ENCODE peak calls at places on chromosome X, in six cellular contexts. One of them, this sample, is unnamed.

GRCh38 chrX:16666541-16666940 is 16.6 kb downstream of the S100G start:
- DNase-seq in left ventricle myocardium inferior: no peak
- DNase-seq in AG08395: peak
- DNase-seq in RCC 7860: no peak
- DNase-seq in CD8-positive, alpha-beta T cell: no peak
- DNase-seq in kidney glomerular epithelial cell: no peak
- DNase-seq in this sample: no peak

GRCh38 chrX:49243166-49243565 is 7.9 kb downstream of the CCDC22 start:
- DNase-seq in left ventricle myocardium inferior: no peak
- DNase-seq in kidney glomerular epithelial cell: no peak
- DNase-seq in RCC 7860: no peak
- DNase-seq in AG08395: no peak
- DNase-seq in CD8-positive, alpha-beta T cell: no peak
- DNase-seq in this sample: no peak

GRCh38 chrX:94662665-94663064 is 988.7 kb downstream of the FAM133A start:
- DNase-seq in AG08395: no peak
- DNase-seq in kidney glomerular epithelial cell: no peak
- DNase-seq in RCC 7860: no peak
- DNase-seq in CD8-positive, alpha-beta T cell: no peak
- DNase-seq in left ventricle myocardium inferior: no peak
- DNase-seq in this sample: no peak

GRCh38 chrX:150514462-150514861 is 54.0 kb upstream of the MTM1 start:
- DNase-seq in kidney glomerular epithelial cell: no peak
- DNase-seq in AG08395: no peak
- DNase-seq in RCC 7860: no peak
- DNase-seq in left ventricle myocardium inferior: no peak
- DNase-seq in CD8-positive, alpha-beta T cell: no peak
- DNase-seq in this sample: no peak

GRCh38 chrX:28920554-28920953 is 333.3 kb downstream of the IL1RAPL1 start:
- DNase-seq in kidney glomerular epithelial cell: no peak
- DNase-seq in CD8-positive, alpha-beta T cell: no peak
- DNase-seq in AG08395: no peak
- DNase-seq in RCC 7860: no peak
- DNase-seq in left ventricle myocardium inferior: no peak
- DNase-seq in this sample: no peak

GRCh38 chrX:139890991-139891700 is 41.7 kb downstream of the ATP11C start:
- DNase-seq in left ventricle myocardium inferior: no peak
- DNase-seq in AG08395: peak
- DNase-seq in CD8-positive, alpha-beta T cell: no peak
- DNase-seq in kidney glomerular epithelial cell: no peak
- DNase-seq in RCC 7860: peak
- DNase-seq in this sample: no peak

GRCh38 chrX:18889982-18890381 is 93.9 kb downstream of the PHKA2 start:
- DNase-seq in kidney glomerular epithelial cell: no peak
- DNase-seq in left ventricle myocardium inferior: no peak
- DNase-seq in AG08395: no peak
- DNase-seq in CD8-positive, alpha-beta T cell: no peak
- DNase-seq in RCC 7860: no peak
- DNase-seq in this sample: no peak

GRCh38 chrX:137432609-137433008 is 133.3 kb upstream of the ZIC3 start:
- DNase-seq in RCC 7860: peak
- DNase-seq in AG08395: no peak
- DNase-seq in left ventricle myocardium inferior: no peak
- DNase-seq in kidney glomerular epithelial cell: no peak
- DNase-seq in CD8-positive, alpha-beta T cell: no peak
- DNase-seq in this sample: no peak

GRCh38 chrX:49053223-49054072 is 5.4 kb upstream of the CCDC120 start:
- DNase-seq in kidney glomerular epithelial cell: no peak
- DNase-seq in CD8-positive, alpha-beta T cell: peak
- DNase-seq in AG08395: peak
- DNase-seq in RCC 7860: no peak
- DNase-seq in left ventricle myocardium inferior: peak
- DNase-seq in this sample: peak

GRCh38 chrX:23008431-23009099 is 8.8 kb downstream of the DDX53 start:
- DNase-seq in AG08395: no peak
- DNase-seq in CD8-positive, alpha-beta T cell: no peak
- DNase-seq in left ventricle myocardium inferior: no peak
- DNase-seq in kidney glomerular epithelial cell: peak
- DNase-seq in RCC 7860: peak
- DNase-seq in this sample: no peak

GRCh38 chrX:30680618-30681017 is 27.4 kb downstream of the GK start:
- DNase-seq in CD8-positive, alpha-beta T cell: no peak
- DNase-seq in kidney glomerular epithelial cell: no peak
- DNase-seq in AG08395: no peak
- DNase-seq in RCC 7860: no peak
- DNase-seq in left ventricle myocardium inferior: no peak
- DNase-seq in this sample: no peak

GRCh38 chrX:145213504-145213903 is 33.8 kb upstream of the SPANXN1 start:
- DNase-seq in RCC 7860: peak
- DNase-seq in left ventricle myocardium inferior: no peak
- DNase-seq in AG08395: no peak
- DNase-seq in CD8-positive, alpha-beta T cell: no peak
- DNase-seq in kidney glomerular epithelial cell: no peak
- DNase-seq in this sample: no peak

GRCh38 chrX:101415180-101416130 is 7.4 kb downstream of the HNRNPH2 start:
- DNase-seq in kidney glomerular epithelial cell: peak
- DNase-seq in left ventricle myocardium inferior: no peak
- DNase-seq in AG08395: peak
- DNase-seq in RCC 7860: peak
- DNase-seq in CD8-positive, alpha-beta T cell: no peak
- DNase-seq in this sample: peak

GRCh38 chrX:130024127-130024526 is 41.7 kb downstream of the BCORL1 start:
- DNase-seq in kidney glomerular epithelial cell: peak
- DNase-seq in CD8-positive, alpha-beta T cell: peak
- DNase-seq in AG08395: peak
- DNase-seq in RCC 7860: peak
- DNase-seq in left ventricle myocardium inferior: peak
- DNase-seq in this sample: peak

GRCh38 chrX:155028749-155029360 is 2.2 kb downstream of the FUNDC2 start:
- DNase-seq in AG08395: no peak
- DNase-seq in kidney glomerular epithelial cell: no peak
- DNase-seq in RCC 7860: peak
- DNase-seq in left ventricle myocardium inferior: no peak
- DNase-seq in CD8-positive, alpha-beta T cell: no peak
- DNase-seq in this sample: no peak

GRCh38 chrX:116317409-116317808 is 119.0 kb upstream of the SLC6A14 start:
- DNase-seq in CD8-positive, alpha-beta T cell: no peak
- DNase-seq in RCC 7860: no peak
- DNase-seq in left ventricle myocardium inferior: peak
- DNase-seq in kidney glomerular epithelial cell: no peak
- DNase-seq in AG08395: no peak
- DNase-seq in this sample: no peak

GRCh38 chrX:142043196-142043595 is 139.5 kb downstream of the MAGEC1 start:
- DNase-seq in AG08395: no peak
- DNase-seq in CD8-positive, alpha-beta T cell: no peak
- DNase-seq in left ventricle myocardium inferior: no peak
- DNase-seq in RCC 7860: no peak
- DNase-seq in kidney glomerular epithelial cell: no peak
- DNase-seq in this sample: no peak

GRCh38 chrX:69025802-69026301 is 139.4 kb downstream of the PJA1 start:
- DNase-seq in AG08395: no peak
- DNase-seq in kidney glomerular epithelial cell: peak
- DNase-seq in RCC 7860: peak
- DNase-seq in CD8-positive, alpha-beta T cell: no peak
- DNase-seq in left ventricle myocardium inferior: no peak
- DNase-seq in this sample: no peak

GRCh38 chrX:132948648-132949260 is 9.7 kb downstream of the HS6ST2 start:
- DNase-seq in RCC 7860: no peak
- DNase-seq in CD8-positive, alpha-beta T cell: no peak
- DNase-seq in left ventricle myocardium inferior: no peak
- DNase-seq in kidney glomerular epithelial cell: no peak
- DNase-seq in AG08395: no peak
- DNase-seq in this sample: no peak

GRCh38 chrX:22760513-22761057 is 239.2 kb upstream of the DDX53 start:
- DNase-seq in left ventricle myocardium inferior: no peak
- DNase-seq in AG08395: no peak
- DNase-seq in CD8-positive, alpha-beta T cell: no peak
- DNase-seq in RCC 7860: no peak
- DNase-seq in kidney glomerular epithelial cell: no peak
- DNase-seq in this sample: no peak

GRCh38 chrX:72142931-72143709 is 11.4 kb upstream of the RTL5 start:
- DNase-seq in CD8-positive, alpha-beta T cell: no peak
- DNase-seq in kidney glomerular epithelial cell: no peak
- DNase-seq in left ventricle myocardium inferior: no peak
- DNase-seq in RCC 7860: no peak
- DNase-seq in AG08395: no peak
- DNase-seq in this sample: no peak

GRCh38 chrX:3599787-3600465 is 113.5 kb downstream of the PRKX start:
- DNase-seq in CD8-positive, alpha-beta T cell: no peak
- DNase-seq in kidney glomerular epithelial cell: no peak
- DNase-seq in left ventricle myocardium inferior: no peak
- DNase-seq in RCC 7860: no peak
- DNase-seq in AG08395: no peak
- DNase-seq in this sample: no peak

GRCh38 chrX:71098302-71098701 is 2.7 kb downstream of the FOXO4 start:
- DNase-seq in AG08395: peak
- DNase-seq in RCC 7860: no peak
- DNase-seq in CD8-positive, alpha-beta T cell: peak
- DNase-seq in kidney glomerular epithelial cell: peak
- DNase-seq in left ventricle myocardium inferior: peak
- DNase-seq in this sample: peak

GRCh38 chrX:72498782-72499181 is 73.9 kb downstream of the HDAC8 start:
- DNase-seq in left ventricle myocardium inferior: no peak
- DNase-seq in kidney glomerular epithelial cell: no peak
- DNase-seq in AG08395: no peak
- DNase-seq in RCC 7860: no peak
- DNase-seq in CD8-positive, alpha-beta T cell: no peak
- DNase-seq in this sample: no peak

GRCh38 chrX:103330601-103331397 is 760 bp downstream of the TCEAL7 start:
- DNase-seq in AG08395: no peak
- DNase-seq in kidney glomerular epithelial cell: no peak
- DNase-seq in RCC 7860: no peak
- DNase-seq in left ventricle myocardium inferior: no peak
- DNase-seq in CD8-positive, alpha-beta T cell: no peak
- DNase-seq in this sample: no peak

GRCh38 chrX:153662266-153662665 is 11.3 kb downstream of the PNCK start:
- DNase-seq in kidney glomerular epithelial cell: no peak
- DNase-seq in RCC 7860: peak
- DNase-seq in left ventricle myocardium inferior: peak
- DNase-seq in CD8-positive, alpha-beta T cell: peak
- DNase-seq in AG08395: no peak
- DNase-seq in this sample: peak

GRCh38 chrX:28794751-28795150 is 207.5 kb downstream of the IL1RAPL1 start:
- DNase-seq in AG08395: no peak
- DNase-seq in CD8-positive, alpha-beta T cell: no peak
- DNase-seq in left ventricle myocardium inferior: no peak
- DNase-seq in kidney glomerular epithelial cell: no peak
- DNase-seq in RCC 7860: no peak
- DNase-seq in this sample: no peak

GRCh38 chrX:140066262-140066661 is 100.9 kb upstream of the CXorf66 start:
- DNase-seq in RCC 7860: no peak
- DNase-seq in left ventricle myocardium inferior: no peak
- DNase-seq in CD8-positive, alpha-beta T cell: no peak
- DNase-seq in AG08395: no peak
- DNase-seq in kidney glomerular epithelial cell: no peak
- DNase-seq in this sample: no peak

GRCh38 chrX:13235930-13236329 is 83.9 kb downstream of the ATXN3L start:
- DNase-seq in RCC 7860: no peak
- DNase-seq in kidney glomerular epithelial cell: no peak
- DNase-seq in left ventricle myocardium inferior: no peak
- DNase-seq in CD8-positive, alpha-beta T cell: no peak
- DNase-seq in AG08395: no peak
- DNase-seq in this sample: no peak

GRCh38 chrX:7385131-7385530 is 237.2 kb upstream of the PUDP start:
- DNase-seq in kidney glomerular epithelial cell: no peak
- DNase-seq in CD8-positive, alpha-beta T cell: no peak
- DNase-seq in RCC 7860: no peak
- DNase-seq in AG08395: no peak
- DNase-seq in left ventricle myocardium inferior: no peak
- DNase-seq in this sample: no peak

GRCh38 chrX:9530848-9531274 is 66.0 kb downstream of the TBL1X start:
- DNase-seq in CD8-positive, alpha-beta T cell: peak
- DNase-seq in kidney glomerular epithelial cell: peak
- DNase-seq in left ventricle myocardium inferior: peak
- DNase-seq in AG08395: peak
- DNase-seq in RCC 7860: peak
- DNase-seq in this sample: peak

GRCh38 chrX:148784859-148785655 is 284.6 kb downstream of the AFF2 start:
- DNase-seq in left ventricle myocardium inferior: no peak
- DNase-seq in RCC 7860: no peak
- DNase-seq in CD8-positive, alpha-beta T cell: no peak
- DNase-seq in AG08395: no peak
- DNase-seq in kidney glomerular epithelial cell: no peak
- DNase-seq in this sample: no peak

GRCh38 chrX:55026840-55027239 is 3.9 kb downstream of the ALAS2 start:
- DNase-seq in kidney glomerular epithelial cell: no peak
- DNase-seq in AG08395: no peak
- DNase-seq in RCC 7860: no peak
- DNase-seq in CD8-positive, alpha-beta T cell: no peak
- DNase-seq in left ventricle myocardium inferior: no peak
- DNase-seq in this sample: no peak

This sample was measured in activated T-helper 2 cell treated with anti-CD3 and anti-CD28 coated beads, Interferon-gamma antibody, Interleukin-2, Interleukin-4, amounts not matched to agents 10 μg/mL and 5 μg/mL and 100 μg/mL, durations not matched to agents 14 hours and 24 hours and 36 hours.